ENCODE peak calls at places on chromosomes 2 and 18, in four cellular contexts. Y is skeletal muscle cell, A is NCI-H510A, B is Kasumi-1. F is an unnamed sample.

GRCh38 chr2:33298233-33298632 is 178.2 kb upstream of the RASGRP3 start:
- DNase-seq in B (no peak), A (no peak), Y (peak), F (peak)

GRCh38 chr2:65056990-65057375 is 767 bp downstream of the CEP68 start:
- DNase-seq in B (no peak), Y (no peak), A (no peak), F (no peak)

GRCh38 chr2:7706791-7707190 is 789.6 kb downstream of the RNF144A start:
- DNase-seq in Y (no peak), B (no peak), A (no peak), F (no peak)

GRCh38 chr2:190343500-190344274 is at the start of gene INPP1:
- DNase-seq in A (peak), Y (no peak), B (peak), F (peak)

GRCh38 chr18:48695671-48696070 is 156.8 kb downstream of the CTIF start:
- DNase-seq in A (no peak), B (no peak), Y (no peak), F (no peak)

GRCh38 chr18:74645717-74646116 is 48.0 kb downstream of the ZNF407 start:
- DNase-seq in A (no peak), B (no peak), Y (no peak), F (no peak)

GRCh38 chr2:55441280-55441892 is 21.7 kb upstream of the CCDC88A start:
- DNase-seq in A (no peak), B (no peak), Y (no peak), F (no peak)

GRCh38 chr2:188919824-188920223 is 54.3 kb upstream of the COL3A1 start:
- DNase-seq in A (no peak), Y (no peak), B (no peak), F (no peak)

GRCh38 chr2:100246163-100247145 is 75.8 kb downstream of the LONRF2 start:
- DNase-seq in B (peak), Y (no peak), A (no peak), F (no peak)

GRCh38 chr2:65231121-65231520 is 3.5 kb downstream of the ACTR2 start:
- DNase-seq in A (no peak), Y (no peak), B (no peak), F (no peak)

GRCh38 chr2:54560146-54560881 is 104.2 kb downstream of the SPTBN1 start:
- DNase-seq in A (no peak), B (peak), Y (peak), F (no peak)

F was measured in brain microvascular endothelial cell.